ENCODE peak calls at places on chromosomes 3 and 15, in four cellular contexts. One of them, this sample, is unnamed.

GRCh38 chr15:91032919-91033803 is 10.8 kb upstream of the VPS33B start:
- DNase-seq in H1: peak
- DNase-seq in HepG2: peak
- DNase-seq in GM12878: no peak
- DNase-seq in this sample: peak

GRCh38 chr3:171054921-171055320 is 28.4 kb upstream of the SLC2A2 start:
- DNase-seq in H1: no peak
- DNase-seq in HepG2: no peak
- DNase-seq in GM12878: no peak
- DNase-seq in this sample: no peak

GRCh38 chr3:172397716-172398405 is 50.4 kb downstream of the GHSR start:
- DNase-seq in H1: no peak
- DNase-seq in HepG2: no peak
- DNase-seq in GM12878: no peak
- DNase-seq in this sample: no peak

GRCh38 chr3:52233968-52234367 is 5.0 kb downstream of the TWF2 start:
- DNase-seq in H1: no peak
- DNase-seq in HepG2: no peak
- DNase-seq in GM12878: no peak
- DNase-seq in this sample: no peak

GRCh38 chr3:129440648-129441190 is 695 bp downstream of the IFT122 start:
- DNase-seq in H1: no peak
- DNase-seq in HepG2: no peak
- DNase-seq in GM12878: no peak
- DNase-seq in this sample: no peak

GRCh38 chr3:148175215-148175614 is 522.5 kb upstream of the AGTR1 start:
- DNase-seq in H1: no peak
- DNase-seq in HepG2: no peak
- DNase-seq in GM12878: no peak
- DNase-seq in this sample: no peak

GRCh38 chr15:80550219-80550909 is 144.7 kb upstream of the ABHD17C start:
- DNase-seq in H1: no peak
- DNase-seq in HepG2: peak
- DNase-seq in GM12878: peak
- DNase-seq in this sample: no peak

GRCh38 chr15:71705151-71705550 is 105.2 kb upstream of the NR2E3 start:
- DNase-seq in H1: peak
- DNase-seq in HepG2: no peak
- DNase-seq in GM12878: no peak
- DNase-seq in this sample: no peak

GRCh38 chr3:99774467-99774866 is 43.2 kb upstream of the CMSS1 start:
- DNase-seq in H1: no peak
- DNase-seq in HepG2: no peak
- DNase-seq in GM12878: peak
- DNase-seq in this sample: no peak

GRCh38 chr3:100540791-100541334 is 48.4 kb downstream of the TMEM45A start:
- DNase-seq in H1: no peak
- DNase-seq in HepG2: no peak
- DNase-seq in GM12878: no peak
- DNase-seq in this sample: no peak

GRCh38 chr15:42159381-42160015 is 3.1 kb upstream of the PLA2G4F start:
- DNase-seq in H1: no peak
- DNase-seq in HepG2: no peak
- DNase-seq in GM12878: no peak
- DNase-seq in this sample: no peak
- TF ChIP-seq SUZ12 in H1: no peak
- TF ChIP-seq SUZ12 in HepG2: no peak
- TF ChIP-seq SUZ12 in GM12878: no peak
- TF ChIP-seq SUZ12 in this sample: no peak

GRCh38 chr3:62193586-62194345 is 179.6 kb downstream of the FEZF2 start:
- DNase-seq in H1: no peak
- DNase-seq in HepG2: no peak
- DNase-seq in GM12878: no peak
- DNase-seq in this sample: no peak

GRCh38 chr3:62186967-62187366 is 186.4 kb downstream of the FEZF2 start:
- DNase-seq in H1: no peak
- DNase-seq in HepG2: peak
- DNase-seq in GM12878: no peak
- DNase-seq in this sample: peak

GRCh38 chr3:62189376-62189698 is 184.0 kb downstream of the FEZF2 start:
- DNase-seq in H1: no peak
- DNase-seq in HepG2: no peak
- DNase-seq in GM12878: no peak
- DNase-seq in this sample: no peak

GRCh38 chr3:62184559-62184958 is 188.8 kb downstream of the FEZF2 start:
- DNase-seq in H1: no peak
- DNase-seq in HepG2: peak
- DNase-seq in GM12878: no peak
- DNase-seq in this sample: no peak

GRCh38 chr3:62188547-62189375 is 184.6 kb downstream of the FEZF2 start:
- DNase-seq in H1: peak
- DNase-seq in HepG2: peak
- DNase-seq in GM12878: no peak
- DNase-seq in this sample: peak
- TF ChIP-seq SP1 in H1: no peak
- TF ChIP-seq SP1 in HepG2: no peak
- TF ChIP-seq SP1 in GM12878: no peak
- TF ChIP-seq SP1 in this sample: no peak

GRCh38 chr3:127700406-127700805 is 27.7 kb downstream of the ABTB1 start:
- DNase-seq in H1: no peak
- DNase-seq in HepG2: no peak
- DNase-seq in GM12878: no peak
- DNase-seq in this sample: no peak

GRCh38 chr3:127699946-127700300 is 27.2 kb downstream of the ABTB1 start:
- DNase-seq in H1: no peak
- DNase-seq in HepG2: no peak
- DNase-seq in GM12878: no peak
- DNase-seq in this sample: no peak

GRCh38 chr3:127699098-127699945 is 26.6 kb downstream of the ABTB1 start:
- DNase-seq in H1: no peak
- DNase-seq in HepG2: no peak
- DNase-seq in GM12878: no peak
- DNase-seq in this sample: no peak

GRCh38 chr3:127698264-127699097 is 25.7 kb downstream of the ABTB1 start:
- DNase-seq in H1: no peak
- DNase-seq in HepG2: no peak
- DNase-seq in GM12878: no peak
- DNase-seq in this sample: no peak

GRCh38 chr3:127697531-127698240 is 24.9 kb downstream of the ABTB1 start:
- DNase-seq in H1: no peak
- DNase-seq in HepG2: peak
- DNase-seq in GM12878: peak
- DNase-seq in this sample: peak
- TF ChIP-seq SUZ12 in H1: no peak
- TF ChIP-seq SUZ12 in HepG2: peak
- TF ChIP-seq SUZ12 in GM12878: no peak
- TF ChIP-seq SUZ12 in this sample: no peak

GRCh38 chr3:151890721-151891141 is 17.3 kb downstream of the SUCNR1 start:
- DNase-seq in H1: no peak
- DNase-seq in HepG2: no peak
- DNase-seq in GM12878: no peak
- DNase-seq in this sample: no peak
- TF ChIP-seq SP1 in H1: no peak
- TF ChIP-seq SP1 in HepG2: no peak
- TF ChIP-seq SP1 in GM12878: no peak
- TF ChIP-seq SP1 in this sample: no peak

DNA sequence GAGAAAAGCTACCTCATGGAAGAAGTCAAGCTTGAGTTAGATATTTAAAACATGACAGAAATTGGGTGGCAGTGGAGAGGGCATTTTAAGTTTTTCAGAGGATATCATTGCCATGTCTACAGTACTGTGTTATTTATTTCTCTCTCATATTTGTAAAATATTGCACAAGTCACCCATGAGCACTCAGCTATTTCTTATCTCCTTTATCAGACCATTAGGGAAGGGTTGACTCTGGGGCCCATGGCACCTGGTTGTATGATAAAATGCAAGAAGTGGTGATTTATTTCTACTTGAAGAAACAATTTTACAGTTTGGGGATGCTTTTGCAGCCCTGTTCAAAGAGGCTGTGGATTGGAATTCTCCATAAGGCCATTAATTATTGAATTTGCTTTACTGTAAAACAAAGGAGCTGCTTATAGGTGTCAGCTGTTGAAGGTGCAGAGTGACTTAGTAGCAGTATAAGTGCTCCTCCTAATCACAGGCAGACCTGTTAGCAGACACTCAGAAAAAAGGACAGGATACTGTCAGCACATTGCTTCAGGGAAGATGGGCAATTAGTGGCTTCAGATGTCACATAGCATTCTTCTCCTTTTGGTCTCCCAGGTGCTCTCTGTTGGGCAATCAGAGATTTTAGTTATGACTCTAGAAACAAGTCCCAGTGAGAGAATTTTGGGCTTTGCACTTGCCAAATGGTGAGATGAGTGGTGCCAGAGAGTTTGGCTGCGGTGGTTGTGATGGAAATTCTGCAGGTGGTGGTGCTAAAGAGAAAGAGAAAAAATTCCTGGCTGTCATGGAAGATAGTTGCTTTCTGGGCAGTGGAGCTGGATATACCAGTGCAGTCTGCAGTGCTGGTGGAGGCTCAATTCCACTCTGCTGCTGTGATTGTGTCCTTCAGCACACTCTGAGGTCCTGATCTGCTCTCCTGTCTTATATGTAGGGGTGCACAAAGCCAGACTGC is 129.7 kb upstream of the ROPN1 start:
- DNase-seq in H1: no peak
- DNase-seq in HepG2: no peak
- DNase-seq in GM12878: no peak
- DNase-seq in this sample: no peak
- TF ChIP-seq SUZ12 in H1: no peak
- TF ChIP-seq SUZ12 in HepG2: no peak
- TF ChIP-seq SUZ12 in GM12878: no peak
- TF ChIP-seq SUZ12 in this sample: no peak

DNA sequence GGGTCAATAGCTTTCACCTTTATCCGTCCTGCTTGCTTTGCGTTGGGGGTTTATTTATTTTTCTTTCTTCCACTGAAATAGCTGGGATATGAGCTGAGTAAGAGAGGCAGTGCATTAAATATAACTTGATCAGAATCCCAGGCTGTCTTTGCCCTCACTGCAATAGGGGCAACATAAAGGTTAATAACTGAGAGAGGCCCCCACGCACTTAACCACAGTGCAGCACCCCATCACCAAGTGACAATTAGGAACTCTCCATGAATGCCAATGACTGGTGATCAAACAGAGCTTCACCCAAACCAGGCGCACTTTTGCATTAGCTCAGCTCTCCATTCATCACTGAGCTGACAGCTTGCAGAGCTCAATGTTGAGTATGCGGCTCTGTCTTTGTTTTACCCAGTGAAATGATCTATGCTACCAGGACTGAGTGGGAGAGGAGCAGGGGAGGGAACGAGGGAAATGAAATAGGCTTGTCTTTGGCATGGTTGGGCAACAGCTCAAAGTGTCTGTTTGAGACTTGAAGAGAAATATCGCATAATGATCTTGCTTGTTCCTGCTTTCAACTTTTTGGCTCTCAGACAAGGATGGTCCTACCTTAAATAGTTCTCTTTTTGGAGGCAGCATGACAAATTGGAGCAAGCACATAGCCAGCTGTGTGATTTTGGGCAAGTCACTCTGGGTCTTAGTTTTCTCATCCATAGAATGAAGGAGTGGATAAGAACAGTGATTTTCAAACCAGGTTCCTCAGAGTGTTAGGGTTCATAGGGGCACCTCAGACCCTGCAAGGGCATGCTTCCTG is 14.5 kb upstream of the GLCE start:
- DNase-seq in H1: no peak
- DNase-seq in HepG2: no peak
- DNase-seq in GM12878: no peak
- DNase-seq in this sample: peak
- TF ChIP-seq SP1 in H1: no peak
- TF ChIP-seq SP1 in HepG2: no peak
- TF ChIP-seq SP1 in GM12878: no peak
- TF ChIP-seq SP1 in this sample: no peak

GRCh38 chr15:59384507-59384906 is 11.8 kb upstream of the MYO1E start:
- DNase-seq in H1: no peak
- DNase-seq in HepG2: no peak
- DNase-seq in GM12878: no peak
- DNase-seq in this sample: no peak

GRCh38 chr15:59392299-59392698 is 19.6 kb upstream of the MYO1E start:
- DNase-seq in H1: no peak
- DNase-seq in HepG2: no peak
- DNase-seq in GM12878: no peak
- DNase-seq in this sample: no peak

GRCh38 chr15:59394166-59394661 is 21.5 kb upstream of the MYO1E start:
- DNase-seq in H1: no peak
- DNase-seq in HepG2: no peak
- DNase-seq in GM12878: no peak
- DNase-seq in this sample: no peak

DNA sequence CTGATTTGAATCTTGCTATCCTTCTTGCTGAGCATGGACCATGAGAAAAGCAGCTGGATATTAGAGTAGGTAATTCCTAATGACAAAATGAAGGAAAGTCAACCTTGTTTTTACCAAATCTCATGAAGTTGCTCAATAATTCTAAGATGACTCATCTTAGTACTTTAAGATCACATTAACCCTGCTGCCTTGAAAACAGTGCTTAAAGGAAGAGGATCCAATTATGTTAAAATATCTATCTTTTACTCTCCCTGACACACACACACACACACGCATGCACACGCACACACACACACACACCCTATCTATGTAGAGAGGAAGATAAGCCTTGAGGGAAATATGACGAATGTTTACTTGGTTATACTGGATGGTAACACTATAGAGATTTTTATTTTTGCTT is 16.0 kb upstream of the MYO1E start:
- DNase-seq in H1: no peak
- DNase-seq in HepG2: no peak
- DNase-seq in GM12878: no peak
- DNase-seq in this sample: no peak
- TF ChIP-seq SUZ12 in H1: no peak
- TF ChIP-seq SUZ12 in HepG2: no peak
- TF ChIP-seq SUZ12 in GM12878: no peak
- TF ChIP-seq SUZ12 in this sample: no peak

This sample was measured in HEK293T.